ENCODE peak calls at places on chromosomes 11 and 22, in seven cellular contexts. U, P, Q, I, G, K and B are unnamed samples.

GRCh38 chr11:120932305-120932905 is 91.5 kb upstream of the TBCEL start:
- DNase-seq in Q (no peak), U (no peak), G (no peak), I (no peak), K (no peak), P (no peak), B (no peak)

GRCh38 chr22:30511903-30512302 is 6.4 kb upstream of the SEC14L4 start:
- DNase-seq in Q (no peak), K (no peak), U (no peak), I (no peak), G (no peak), P (no peak), B (no peak)

GRCh38 chr11:384511-384910 is 9.5 kb upstream of the PKP3 start:
- DNase-seq in P (no peak), G (no peak), K (no peak), U (no peak), Q (no peak), I (no peak), B (no peak)

GRCh38 chr22:28181332-28181731 is 262.3 kb upstream of the PITPNB start:
- DNase-seq in P (peak), K (peak), G (no peak), Q (no peak), U (no peak), I (peak), B (no peak)

GRCh38 chr11:64238999-64239398 is 1.9 kb upstream of the FKBP2 start:
- DNase-seq in U (no peak), I (no peak), K (no peak), Q (peak), P (no peak), G (no peak), B (no peak)

GRCh38 chr22:37173709-37174108 is 14.3 kb downstream of the C1QTNF6 start:
- DNase-seq in Q (no peak), U (peak), P (peak), I (no peak), G (peak), K (peak), B (no peak)

GRCh38 chr11:123061403-123062157 is at the start of gene HSPA8:
- DNase-seq in G (peak), I (peak), K (peak), Q (peak), P (peak), U (peak), B (peak)

GRCh38 chr11:129143335-129143734 is 48.8 kb downstream of the ARHGAP32 start:
- DNase-seq in G (no peak), K (peak), I (peak), P (peak), Q (peak), U (no peak), B (peak)

GRCh38 chr22:28893810-28894209 is 10.4 kb downstream of the ZNRF3 start:
- DNase-seq in G (no peak), P (no peak), I (no peak), U (no peak), K (no peak), Q (no peak), B (no peak)

GRCh38 chr11:115141221-115141620 is 363.0 kb downstream of the CADM1 start:
- DNase-seq in I (no peak), U (no peak), G (no peak), Q (no peak), K (no peak), P (no peak), B (no peak)

GRCh38 chr11:477042-477715 is 27.1 kb downstream of the PTDSS2 start:
- DNase-seq in P (no peak), G (no peak), K (no peak), U (no peak), I (no peak), Q (no peak), B (no peak)

GRCh38 chr11:113147249-113147648 is 167.1 kb upstream of the TTC12 start:
- DNase-seq in G (no peak), K (no peak), U (no peak), Q (no peak), P (peak), I (no peak), B (no peak)

GRCh38 chr11:111019449-111019848 is 226.1 kb upstream of the POU2AF2 start:
- DNase-seq in Q (no peak), G (no peak), K (no peak), P (no peak), I (no peak), U (no peak), B (no peak)

GRCh38 chr11:106723071-106723470 is 295.2 kb downstream of the GUCY1A2 start:
- DNase-seq in I (no peak), K (no peak), P (no peak), U (no peak), Q (no peak), G (no peak), B (no peak)

GRCh38 chr11:131037873-131038272 is 121.6 kb upstream of the SNX19 start:
- DNase-seq in P (peak), K (no peak), I (no peak), Q (no peak), U (no peak), G (no peak), B (no peak)

GRCh38 chr11:19607656-19608360 is 104.8 kb upstream of the NAV2 start:
- DNase-seq in U (no peak), G (no peak), P (peak), K (peak), I (no peak), Q (no peak), B (no peak)

GRCh38 chr11:94602430-94603372 is 35.5 kb downstream of the PIWIL4 start:
- DNase-seq in P (peak), I (no peak), G (no peak), U (no peak), Q (peak), K (peak), B (peak)

GRCh38 chr11:67583319-67584204 is at the start of gene GSTP1:
- DNase-seq in U (peak), I (peak), Q (peak), K (peak), G (peak), P (peak), B (peak)

GRCh38 chr22:21054046-21054713 is 8.4 kb downstream of the LRRC74B start:
- DNase-seq in Q (no peak), U (no peak), G (no peak), P (no peak), I (no peak), K (no peak), B (no peak)

GRCh38 chr22:26124991-26125725 is 44.1 kb upstream of the SEZ6L start:
- DNase-seq in Q (no peak), P (no peak), K (no peak), G (no peak), U (no peak), I (no peak), B (no peak)

GRCh38 chr11:88327462-88328143 is 9.9 kb downstream of the CTSC start:
- DNase-seq in Q (no peak), K (no peak), G (no peak), U (no peak), P (no peak), I (no peak), B (no peak)

GRCh38 chr11:88324562-88325345 is 12.8 kb downstream of the CTSC start:
- DNase-seq in G (no peak), P (no peak), Q (no peak), I (no peak), K (no peak), U (no peak), B (no peak)

GRCh38 chr11:88327061-88327460 is 10.5 kb downstream of the CTSC start:
- DNase-seq in I (no peak), P (no peak), G (no peak), K (no peak), Q (no peak), U (no peak), B (no peak)

GRCh38 chr11:88329563-88330250 is 7.8 kb downstream of the CTSC start:
- DNase-seq in I (no peak), Q (no peak), P (no peak), K (no peak), U (no peak), G (no peak), B (no peak)

DNA sequence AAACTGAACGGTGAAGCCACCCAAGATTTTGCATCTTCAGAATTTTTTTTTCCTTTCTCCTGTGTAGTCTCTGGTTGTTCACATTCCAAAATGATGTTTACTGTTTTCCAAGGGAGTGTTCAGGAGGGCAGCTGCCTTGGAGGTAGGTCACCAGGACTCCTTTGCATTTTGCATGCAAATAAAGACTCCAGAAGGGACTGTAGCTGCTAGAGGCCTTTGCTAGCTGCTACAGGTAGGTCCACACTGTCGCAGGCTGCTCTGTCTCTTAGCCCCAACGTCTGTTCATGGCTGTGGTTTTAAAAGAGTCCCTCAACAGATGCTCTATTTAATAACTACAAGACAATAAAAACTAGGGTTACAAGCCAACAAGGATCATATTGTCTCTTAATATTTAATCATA is 11.4 kb downstream of the CTSC start:
- DNase-seq in I (no peak), Q (no peak), P (no peak), G (no peak), K (no peak), U (no peak), B (no peak)
- H3K4me3 ChIP-seq in I (no peak), Q (no peak), P (no peak), G (no peak), K (no peak), U (no peak), B (no peak)

GRCh38 chr11:119209186-119209585 is 3.0 kb downstream of the CBL start:
- DNase-seq in P (no peak), G (no peak), U (no peak), K (no peak), Q (no peak), I (no peak), B (no peak)
- TF ChIP-seq CTCF in P (no peak), G (no peak), U (no peak), K (no peak), Q (no peak), I (no peak), B (no peak)

GRCh38 chr11:32434116-32434386 is 1.3 kb downstream of the WT1 start:
- DNase-seq in K (no peak), G (no peak), Q (no peak), P (no peak), U (no peak), I (no peak), B (no peak)
- H3K4me3 ChIP-seq in K (peak), G (no peak), Q (no peak), P (peak), U (peak), I (no peak), B (peak)

DNA sequence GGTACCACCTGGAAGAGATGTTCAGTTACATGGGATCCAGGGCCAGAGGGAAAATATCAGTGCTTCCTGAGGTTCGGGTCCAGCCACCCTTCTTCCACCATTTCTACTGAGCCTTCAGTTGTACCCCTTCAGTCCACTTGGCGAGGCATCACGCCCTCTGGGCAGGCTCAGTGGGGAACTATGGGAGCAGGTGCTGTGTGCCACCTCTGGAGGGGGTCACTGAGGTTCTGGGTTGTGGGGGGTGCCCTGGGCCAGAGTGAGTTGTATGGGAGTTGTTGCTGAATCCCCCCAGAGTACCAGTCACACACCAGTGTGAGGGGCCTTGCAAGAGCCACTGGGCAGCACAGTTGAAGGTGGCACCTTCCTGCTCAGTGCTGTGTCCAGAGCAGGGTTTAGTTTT is 2.7 kb upstream of the SREBF2 start:
- DNase-seq in G (no peak), K (no peak), P (no peak), U (no peak), Q (no peak), I (no peak), B (no peak)
- TF ChIP-seq CTCF in G (no peak), K (no peak), P (no peak), U (no peak), Q (no peak), I (no peak), B (no peak)

GRCh38 chr11:60761436-60762190 is 4.9 kb downstream of the MS4A15 start:
- DNase-seq in K (no peak), U (no peak), I (no peak), P (no peak), Q (no peak), G (no peak), B (no peak)

GRCh38 chr11:60762851-60763691 is 6.4 kb downstream of the MS4A15 start:
- DNase-seq in I (no peak), Q (peak), K (no peak), U (no peak), P (no peak), G (no peak), B (no peak)

GRCh38 chr11:60764879-60765278 is 8.2 kb downstream of the MS4A15 start:
- DNase-seq in I (no peak), K (no peak), Q (no peak), U (peak), P (no peak), G (no peak), B (no peak)

GRCh38 chr11:60765355-60765754 is 8.7 kb downstream of the MS4A15 start:
- DNase-seq in I (no peak), G (no peak), K (no peak), Q (no peak), U (peak), P (no peak), B (no peak)

GRCh38 chr11:60763692-60764369 is 7.2 kb downstream of the MS4A15 start:
- DNase-seq in G (no peak), K (no peak), I (no peak), Q (no peak), P (no peak), U (peak), B (no peak)
- H3K4me3 ChIP-seq in G (no peak), K (no peak), I (no peak), Q (no peak), P (no peak), U (no peak), B (no peak)